ENCODE peak calls at places on chromosomes 5 and 9, in eight cellular contexts. B is EH; K is dorsolateral prefrontal cortex; N is lower leg skin; F is left kidney; X is activated CD8-positive, alpha-beta memory T cell treated with anti-CD3 and anti-CD28 coated beads for 48 hours; M is stimulated activated CD4-positive, alpha-beta T cell treated with anti-CD3 and anti-CD28 coated beads, Interleukin-4, amount 100 ng/mL, for 48 hours; Y is NCI-H524 treated with DMSO at 0.1 percent for 48 hours. V is an unnamed sample.

GRCh38 chr5:69074664-69075521 is 18.9 kb upstream of the SLC30A5 start:
- DNase-seq in B (no peak), K (no peak), M (no peak), X (no peak), F (no peak), N (no peak), Y (no peak), V (no peak)

GRCh38 chr5:92337772-92338234 is 954.7 kb upstream of the ARRDC3 start:
- DNase-seq in B (peak), N (no peak), F (no peak), X (no peak), M (no peak), Y (no peak), K (no peak), V (no peak)

GRCh38 chr5:138366556-138367382 is 14.3 kb downstream of the KDM3B start:
- DNase-seq in X (no peak), Y (no peak), K (no peak), B (no peak), N (no peak), F (peak), M (no peak), V (no peak)

GRCh38 chr5:142716963-142717362 is 31.1 kb upstream of the FGF1 start:
- DNase-seq in N (peak), Y (peak), X (no peak), M (peak), F (peak), K (peak), B (peak), V (peak)

GRCh38 chr9:129490583-129491485 is 130.1 kb downstream of the C9orf50 start:
- DNase-seq in M (no peak), X (no peak), K (no peak), F (peak), N (no peak), Y (no peak), B (no peak), V (no peak)

GRCh38 chr9:19926774-19927173 is 137.9 kb upstream of the SLC24A2 start:
- DNase-seq in Y (no peak), X (no peak), K (no peak), M (no peak), B (no peak), N (no peak), F (no peak), V (no peak)

GRCh38 chr9:120326076-120326693 is 253.8 kb downstream of the CDK5RAP2 start:
- DNase-seq in K (no peak), Y (no peak), N (no peak), M (no peak), F (no peak), X (no peak), B (no peak), V (no peak)

GRCh38 chr5:140753561-140753960 is 32.4 kb upstream of the PCDHA1 start:
- DNase-seq in K (no peak), N (no peak), Y (no peak), F (no peak), M (no peak), X (no peak), B (no peak), V (no peak)

GRCh38 chr9:114484854-114485443 is 20.3 kb downstream of the WHRN start:
- DNase-seq in N (no peak), Y (no peak), X (no peak), M (peak), K (no peak), B (peak), F (no peak), V (no peak)

GRCh38 chr5:132215329-132215728 is 12.3 kb downstream of the P4HA2 start:
- DNase-seq in F (no peak), B (peak), N (peak), X (no peak), Y (no peak), K (peak), M (no peak), V (no peak)

GRCh38 chr5:17359451-17359965 is 138.5 kb upstream of the TAF11L2 start:
- DNase-seq in N (peak), X (no peak), F (no peak), Y (no peak), B (peak), M (no peak), K (no peak), V (no peak)

GRCh38 chr9:129247285-129248153 is 69.5 kb upstream of the IER5L start:
- DNase-seq in B (no peak), F (no peak), X (no peak), N (no peak), Y (no peak), K (no peak), M (no peak), V (no peak)

GRCh38 chr5:137075163-137075970 is 423.8 kb downstream of the SPOCK1 start:
- DNase-seq in X (no peak), F (peak), B (peak), Y (no peak), M (peak), N (no peak), K (no peak), V (peak)

GRCh38 chr9:134680393-134681060 is 38.9 kb downstream of the COL5A1 start:
- DNase-seq in M (no peak), K (no peak), N (no peak), X (no peak), F (no peak), B (no peak), Y (no peak), V (no peak)

GRCh38 chr9:93126151-93126781 is 7.8 kb downstream of the NINJ1 start:
- DNase-seq in F (no peak), M (no peak), X (no peak), K (no peak), N (no peak), Y (no peak), B (no peak), V (peak)

GRCh38 chr9:125409637-125410521 is 148.3 kb downstream of the GAPVD1 start:
- DNase-seq in K (peak), X (no peak), B (peak), F (peak), M (peak), N (no peak), Y (peak), V (peak)

V was measured in GM12891.